ENCODE peak calls at places on chromosomes 3 and 15, in four cellular contexts. I, T, P and L are unnamed samples. For H3K4me1 and H3K27me3, the result is how much of the 10 kb centered on the place peaks cover.

GRCh38 chr15:25683911-25684310 is 179.2 kb downstream of the ATP10A start:
- DNase-seq in I (no peak), P (no peak), T (no peak), L (no peak)

GRCh38 chr3:23264413-23264812 is 61.3 kb downstream of the UBE2E2 start:
- DNase-seq in I (no peak), T (no peak), P (no peak), L (no peak)

GRCh38 chr3:15291589-15292541 is 40.5 kb downstream of the SH3BP5 start:
- DNase-seq in P (peak), T (no peak), I (no peak), L (no peak)

GRCh38 chr3:136070334-136070733 is 104.8 kb downstream of the PPP2R3A start:
- DNase-seq in P (no peak), I (no peak), T (no peak), L (peak)

GRCh38 chr15:100588638-100589242 is 13.2 kb downstream of the LINS1 start:
- DNase-seq in I (peak), P (no peak), T (no peak), L (no peak)

GRCh38 chr3:111692593-111693552 is 97.7 kb upstream of the ZBED2 start:
- DNase-seq in P (no peak), T (no peak), I (no peak), L (no peak)

GRCh38 chr15:57914350-57915055 is 151.0 kb downstream of the ALDH1A2 start:
- DNase-seq in I (no peak), T (peak), P (no peak), L (no peak)

GRCh38 chr15:95180530-95180929 is 949.2 kb downstream of the MCTP2 start:
- DNase-seq in T (no peak), I (no peak), P (no peak), L (no peak)

GRCh38 chr3:71172176-71172575 is 411.4 kb downstream of the FOXP1 start:
- DNase-seq in I (no peak), P (no peak), T (no peak), L (no peak)

GRCh38 chr3:142077859-142078500 is 71.4 kb downstream of the TFDP2 start:
- DNase-seq in I (no peak), P (no peak), T (no peak), L (no peak)

DNA sequence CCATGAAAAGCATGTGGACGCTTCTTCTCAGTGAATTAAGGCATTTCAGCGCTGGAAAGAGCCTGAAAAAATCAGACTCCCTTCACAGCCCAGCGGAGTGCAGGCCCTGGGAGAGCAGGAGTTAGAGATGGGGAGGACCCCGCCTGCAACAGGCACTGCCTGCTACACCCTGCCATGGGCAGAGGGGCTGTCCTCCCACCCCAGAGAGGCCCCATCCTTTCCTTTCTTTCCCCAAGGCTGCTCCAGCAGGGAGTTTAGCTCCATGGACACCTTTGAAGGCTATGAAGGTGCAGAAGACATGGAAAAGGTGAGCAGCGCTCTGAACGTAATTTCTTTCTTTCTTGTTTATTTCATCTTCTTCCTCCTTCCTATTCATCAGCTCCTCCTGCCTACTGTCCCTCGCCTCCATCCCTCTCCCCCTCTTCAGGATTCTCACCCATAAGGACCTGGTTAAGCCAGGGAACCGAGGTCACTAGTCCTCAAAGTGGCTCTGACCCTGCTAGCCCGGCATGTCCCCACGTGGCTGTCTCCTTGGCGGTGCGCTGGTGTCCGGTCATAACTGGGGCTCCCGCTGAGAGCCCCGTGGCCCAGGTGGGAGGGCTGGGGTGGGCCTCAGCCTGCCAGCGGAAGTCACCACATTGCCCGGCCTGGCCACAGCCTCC is 16.1 kb upstream of the ADIPOQ start:
- DNase-seq in I (no peak), T (no peak), P (peak), L (no peak)
- H3K4me3 ChIP-seq in I (peak), T (peak), P (peak), L (peak)

DNA sequence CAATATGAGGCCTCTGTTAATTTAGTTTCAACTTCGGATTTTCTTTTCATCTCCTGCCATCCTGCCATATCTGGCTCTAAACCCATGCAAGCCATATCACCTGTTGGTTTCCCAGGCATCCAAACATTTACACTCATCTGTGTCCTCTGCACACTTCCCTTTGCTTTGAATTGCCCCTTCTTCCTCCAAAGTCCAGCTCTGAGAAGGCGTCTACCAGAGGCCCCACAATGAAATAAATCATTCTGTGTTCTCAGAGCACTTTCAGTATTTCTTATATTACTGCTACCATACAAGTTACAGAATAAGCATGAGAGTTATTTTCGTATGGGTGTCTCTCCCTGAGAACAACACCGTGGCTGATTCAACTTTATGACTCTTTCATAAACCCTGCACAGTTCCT is 12.9 kb upstream of the ABHD17C start:
- DNase-seq in P (no peak), T (no peak), I (no peak), L (no peak)
- H3K4me1 ChIP-seq in P (under half), T (under half), I (under half), L (under half)

GRCh38 chr15:31292391-31293020 is 34.1 kb upstream of the KLF13 start:
- DNase-seq in T (no peak), I (no peak), P (no peak), L (no peak)
- H3K27me3 ChIP-seq in T (under half), I (under half), P (under half), L (under half)

DNA sequence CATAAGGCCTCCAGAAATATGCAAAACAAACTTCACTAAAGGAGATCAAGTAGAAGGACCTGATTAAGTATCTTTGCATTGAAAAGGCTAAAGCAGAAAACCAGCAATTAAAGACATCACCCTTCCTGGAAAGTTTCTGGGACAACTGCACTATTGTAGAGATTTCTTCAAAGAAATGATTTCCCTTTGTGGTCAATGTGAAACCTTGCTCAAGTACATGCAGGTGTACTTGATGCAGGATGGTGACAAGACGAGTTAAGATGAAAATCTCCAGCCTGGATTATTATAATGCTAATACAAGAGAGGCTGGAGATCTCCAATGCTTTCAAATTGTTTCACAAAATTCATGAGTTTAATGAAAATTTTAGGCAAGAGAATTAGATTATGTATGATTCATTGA is 208.4 kb downstream of the TIGIT start:
- DNase-seq in P (no peak), T (no peak), I (no peak), L (no peak)
- H3K4me3 ChIP-seq in P (no peak), T (no peak), I (no peak), L (no peak)